ENCODE peak calls at places on chromosome 18, in five cellular contexts. One of them, this sample, is unnamed. For H3K4me1 and H3K9me3, the result is how much of the 10 kb centered on the place peaks cover.

GRCh38 chr18:25786778-25787177 is 303.6 kb downstream of the SS18 start:
- DNase-seq in GM23248: peak
- DNase-seq in tibial nerve: no peak
- DNase-seq in neural progenitor cell: no peak
- DNase-seq in PC-9: no peak
- DNase-seq in this sample: no peak

GRCh38 chr18:74342416-74343043 is 26.9 kb downstream of the C18orf63 start:
- DNase-seq in neural progenitor cell: peak
- DNase-seq in GM23248: peak
- DNase-seq in PC-9: peak
- DNase-seq in tibial nerve: no peak
- DNase-seq in this sample: peak

GRCh38 chr18:37414816-37415215 is 150.8 kb downstream of the CELF4 start:
- DNase-seq in tibial nerve: no peak
- DNase-seq in PC-9: no peak
- DNase-seq in neural progenitor cell: no peak
- DNase-seq in GM23248: no peak
- DNase-seq in this sample: no peak

GRCh38 chr18:12868576-12868975 is 15.5 kb downstream of the PTPN2 start:
- DNase-seq in PC-9: no peak
- DNase-seq in GM23248: no peak
- DNase-seq in tibial nerve: no peak
- DNase-seq in neural progenitor cell: no peak
- DNase-seq in this sample: no peak

GRCh38 chr18:46331316-46331715 is 227.1 kb downstream of the HAUS1 start:
- DNase-seq in tibial nerve: no peak
- DNase-seq in PC-9: no peak
- DNase-seq in neural progenitor cell: no peak
- DNase-seq in GM23248: no peak
- DNase-seq in this sample: no peak

GRCh38 chr18:23719634-23720201 is 30.5 kb downstream of the LAMA3 start:
- DNase-seq in GM23248: peak
- DNase-seq in neural progenitor cell: no peak
- DNase-seq in tibial nerve: no peak
- DNase-seq in PC-9: peak
- DNase-seq in this sample: no peak

GRCh38 chr18:25047983-25048382 is 304.0 kb downstream of the ZNF521 start:
- DNase-seq in tibial nerve: no peak
- DNase-seq in PC-9: no peak
- DNase-seq in neural progenitor cell: no peak
- DNase-seq in GM23248: no peak
- DNase-seq in this sample: no peak

GRCh38 chr18:80104364-80104779 is 4.7 kb upstream of the ADNP2 start:
- DNase-seq in GM23248: no peak
- DNase-seq in PC-9: no peak
- DNase-seq in neural progenitor cell: peak
- DNase-seq in tibial nerve: no peak
- DNase-seq in this sample: no peak

GRCh38 chr18:79872852-79873444 is 75.2 kb downstream of the KCNG2 start:
- DNase-seq in tibial nerve: peak
- DNase-seq in PC-9: no peak
- DNase-seq in neural progenitor cell: no peak
- DNase-seq in GM23248: no peak
- DNase-seq in this sample: no peak

DNA sequence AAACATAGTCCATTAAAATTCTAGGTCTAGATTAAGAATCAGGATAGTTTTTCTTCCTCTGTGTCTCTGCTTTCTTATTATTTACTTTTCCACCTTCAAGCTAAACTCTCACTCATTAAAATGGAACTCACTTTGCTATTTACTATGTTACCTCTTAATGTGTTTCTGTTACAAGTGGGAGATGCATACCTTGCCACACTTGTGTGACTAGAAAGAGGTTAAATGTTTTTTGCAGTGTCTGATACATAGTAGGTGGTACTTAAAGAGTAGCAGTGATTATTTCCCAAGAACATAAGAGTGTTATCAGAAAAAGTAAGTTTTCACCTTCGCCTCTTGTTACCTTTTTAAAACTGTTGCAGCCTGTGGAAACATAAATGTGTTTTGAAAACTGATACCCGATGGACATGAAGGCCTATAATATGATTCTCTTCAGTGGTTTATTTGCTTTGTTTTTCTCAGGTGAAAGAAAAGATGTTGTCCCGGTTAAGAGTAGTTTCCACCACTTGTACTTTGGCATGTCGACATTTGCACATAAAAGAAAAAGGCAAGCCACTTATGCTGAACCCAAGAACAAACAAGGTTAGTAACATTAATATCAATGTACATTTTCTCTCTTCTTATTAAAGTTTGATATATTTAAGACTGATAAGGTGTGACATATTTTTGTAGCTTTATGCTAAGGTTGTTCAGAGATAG is 16.6 kb downstream of the ME2 start:
- DNase-seq in GM23248: no peak
- DNase-seq in tibial nerve: no peak
- DNase-seq in PC-9: no peak
- DNase-seq in neural progenitor cell: no peak
- DNase-seq in this sample: no peak
- H3K4me1 ChIP-seq in GM23248: under half
- H3K4me1 ChIP-seq in tibial nerve: under half
- H3K4me1 ChIP-seq in PC-9: under half
- H3K4me1 ChIP-seq in neural progenitor cell: under half
- H3K4me1 ChIP-seq in this sample: under half

DNA sequence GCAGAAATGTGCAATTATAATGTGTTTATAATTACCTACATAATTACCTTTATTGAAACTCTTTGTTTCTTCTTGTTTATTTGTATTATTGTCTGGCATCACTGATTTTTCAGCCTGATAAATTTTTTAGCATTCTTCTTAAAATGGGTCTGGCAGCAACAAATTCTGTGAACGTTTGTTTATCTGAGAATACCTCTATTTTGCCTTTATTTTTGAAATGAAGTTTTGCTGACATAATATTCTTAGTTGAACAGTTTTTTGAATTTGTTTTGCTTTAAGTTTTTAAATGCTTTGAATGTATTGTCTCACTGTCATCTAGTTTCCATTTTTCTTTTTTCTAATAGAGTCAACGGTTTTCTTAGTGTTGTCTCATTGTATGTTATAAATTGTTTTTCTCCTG is 1152.0 kb upstream of the CDH2 start:
- DNase-seq in GM23248: no peak
- DNase-seq in PC-9: no peak
- DNase-seq in tibial nerve: no peak
- DNase-seq in neural progenitor cell: no peak
- DNase-seq in this sample: no peak
- H3K9me3 ChIP-seq in GM23248: under half
- H3K9me3 ChIP-seq in PC-9: under half
- H3K9me3 ChIP-seq in tibial nerve: under half
- H3K9me3 ChIP-seq in neural progenitor cell: under half
- H3K9me3 ChIP-seq in this sample: under half

GRCh38 chr18:62759704-62760402 is 44.5 kb downstream of the PHLPP1 start:
- DNase-seq in PC-9: peak
- DNase-seq in neural progenitor cell: no peak
- DNase-seq in tibial nerve: no peak
- DNase-seq in GM23248: peak
- DNase-seq in this sample: no peak
- H3K4me1 ChIP-seq in PC-9: half or more
- H3K4me1 ChIP-seq in neural progenitor cell: half or more
- H3K4me1 ChIP-seq in tibial nerve: under half
- H3K4me1 ChIP-seq in GM23248: under half
- H3K4me1 ChIP-seq in this sample: under half

GRCh38 chr18:72588339-72588738 is 44.2 kb upstream of the CBLN2 start:
- DNase-seq in tibial nerve: no peak
- DNase-seq in PC-9: no peak
- DNase-seq in neural progenitor cell: no peak
- DNase-seq in GM23248: no peak
- DNase-seq in this sample: no peak
- H3K9me3 ChIP-seq in tibial nerve: under half
- H3K9me3 ChIP-seq in PC-9: under half
- H3K9me3 ChIP-seq in neural progenitor cell: under half
- H3K9me3 ChIP-seq in GM23248: under half
- H3K9me3 ChIP-seq in this sample: under half

DNA sequence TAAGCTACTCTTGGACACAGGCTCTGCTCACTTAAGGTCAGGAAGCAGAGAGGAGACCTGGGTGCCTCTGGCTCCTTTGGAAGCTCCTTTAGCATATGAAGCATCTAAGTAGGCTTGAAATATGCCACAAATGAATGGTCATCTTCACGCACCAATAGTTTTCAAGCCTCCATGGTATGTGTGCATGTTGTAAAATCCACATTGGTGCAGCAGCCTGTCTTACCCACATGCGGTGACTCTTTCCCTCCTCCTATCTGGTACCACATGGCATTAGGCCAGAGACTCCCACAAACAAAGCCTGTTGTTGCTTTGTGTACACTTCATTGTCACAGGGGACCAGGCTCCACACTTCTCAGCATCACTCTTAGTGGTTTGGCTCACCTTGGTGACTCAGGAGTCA is 442.2 kb upstream of the RAB12 start:
- DNase-seq in GM23248: no peak
- DNase-seq in PC-9: no peak
- DNase-seq in tibial nerve: no peak
- DNase-seq in neural progenitor cell: no peak
- DNase-seq in this sample: no peak
- H3K4me1 ChIP-seq in GM23248: under half
- H3K4me1 ChIP-seq in PC-9: under half
- H3K4me1 ChIP-seq in tibial nerve: under half
- H3K4me1 ChIP-seq in neural progenitor cell: under half
- H3K4me1 ChIP-seq in this sample: under half

GRCh38 chr18:14961991-14962390 is 214.0 kb downstream of the ANKRD30B start:
- DNase-seq in neural progenitor cell: no peak
- DNase-seq in GM23248: no peak
- DNase-seq in tibial nerve: no peak
- DNase-seq in PC-9: no peak
- DNase-seq in this sample: no peak
- H3K9me3 ChIP-seq in neural progenitor cell: under half
- H3K9me3 ChIP-seq in GM23248: under half
- H3K9me3 ChIP-seq in tibial nerve: under half
- H3K9me3 ChIP-seq in PC-9: under half
- H3K9me3 ChIP-seq in this sample: under half